ENCODE peak calls at places on chromosome 15, in six cellular contexts. M is AG09319, I is lung, K is kidney epithelial cell, E is RWPE1, G is fibroblast of the aortic adventitia. S is an unnamed sample.
A peak's percentile ranks its signal among the peaks of the same experiment; 100 is the strongest.

GRCh38 chr15:100030586-100031249 is 297.5 kb upstream of the LYSMD4 start:
- DNase-seq in I (no peak), K (no peak), M (no peak), G (no peak), E (peak; percentile 56), S (no peak)

GRCh38 chr15:68315495-68316007 is 38.0 kb downstream of the FEM1B start:
- DNase-seq in E (no peak), K (no peak), G (peak; percentile 36), I (no peak), M (no peak), S (no peak)

GRCh38 chr15:39461536-39462140 is 119.2 kb upstream of the THBS1 start:
- DNase-seq in E (no peak), I (peak; percentile 43), M (no peak), G (peak; percentile 66), K (no peak), S (no peak)

GRCh38 chr15:57495037-57495436 is 96.7 kb upstream of the MYZAP start:
- DNase-seq in G (peak; percentile 5), I (no peak), M (no peak), E (no peak), K (no peak), S (no peak)

GRCh38 chr15:70569139-70569717 is 194.1 kb downstream of the UACA start:
- DNase-seq in M (peak; percentile 62), G (peak; percentile 82), I (no peak), E (peak; percentile 58), K (no peak), S (no peak)

GRCh38 chr15:52710710-52711107 is 31.5 kb upstream of the ATOSA start:
- DNase-seq in K (no peak), M (no peak), G (no peak), E (no peak), I (no peak), S (no peak)

GRCh38 chr15:60370804-60371700 is 26.7 kb downstream of the ANXA2 start:
- DNase-seq in M (peak; percentile 95), G (peak; percentile 99), E (peak; percentile 88), K (peak; percentile 94), I (peak; percentile 62), S (no peak)

GRCh38 chr15:85031086-85031943 is 49.7 kb downstream of the PDE8A start:
- DNase-seq in K (no peak), I (no peak), E (no peak), G (no peak), M (no peak), S (no peak)

GRCh38 chr15:51094606-51095569 is at the start of gene TNFAIP8L3:
- DNase-seq in G (peak; percentile 45), I (peak; percentile 32), M (no peak), K (no peak), E (peak; percentile 64), S (peak; percentile 54)

GRCh38 chr15:25905140-25905539 is 42.0 kb upstream of the ATP10A start:
- DNase-seq in I (no peak), G (peak; percentile 94), M (peak; percentile 55), E (peak; percentile 30), K (peak; percentile 67), S (no peak)

GRCh38 chr15:60682115-60682514 is 203.2 kb upstream of the ICE2 start:
- DNase-seq in M (no peak), I (no peak), K (peak; percentile 12), E (no peak), G (peak; percentile 21), S (no peak)

GRCh38 chr15:88830016-88830415 is 26.8 kb downstream of the ACAN start:
- DNase-seq in E (no peak), K (no peak), I (no peak), G (no peak), M (no peak), S (no peak)

GRCh38 chr15:70156781-70157261 is 59.1 kb upstream of the TLE3 start:
- DNase-seq in M (no peak), K (no peak), I (no peak), G (peak; percentile 30), E (peak; percentile 21), S (no peak)

GRCh38 chr15:80272987-80273386 is 21.0 kb upstream of the CTXND1 start:
- DNase-seq in E (no peak), G (no peak), M (no peak), K (no peak), I (no peak), S (no peak)

GRCh38 chr15:40054746-40055575 is 16.0 kb upstream of the SRP14 start:
- DNase-seq in K (peak; percentile 68), G (peak; percentile 34), I (no peak), M (peak; percentile 51), E (no peak), S (peak; percentile 71)

GRCh38 chr15:49741721-49742120 is 120.9 kb downstream of the DTWD1 start:
- DNase-seq in I (no peak), K (no peak), E (no peak), M (no peak), G (no peak), S (no peak)

GRCh38 chr15:69244798-69245197 is 53.9 kb upstream of the PAQR5 start:
- DNase-seq in M (no peak), K (no peak), I (no peak), E (no peak), G (no peak), S (no peak)

GRCh38 chr15:79208179-79208578 is 74.3 kb upstream of the ANKRD34C start:
- DNase-seq in K (no peak), I (no peak), G (no peak), E (no peak), M (no peak), S (no peak)
- TF ChIP-seq CTCF in K (peak; percentile 19), I (no peak), G (no peak), E (no peak), M (no peak), S (no peak)

GRCh38 chr15:31455499-31455898 is 128.9 kb downstream of the KLF13 start:
- DNase-seq in K (no peak), I (no peak), M (no peak), E (no peak), G (no peak), S (no peak)
- TF ChIP-seq CTCF in K (no peak), I (no peak), M (no peak), E (no peak), G (no peak), S (no peak)

GRCh38 chr15:28274211-28274610 is 47.8 kb downstream of the HERC2 start:
- DNase-seq in K (no peak), G (no peak), E (no peak), I (no peak), M (no peak), S (no peak)

GRCh38 chr15:28271697-28272250 is 50.2 kb downstream of the HERC2 start:
- DNase-seq in M (no peak), G (no peak), E (no peak), I (no peak), K (peak; percentile 5), S (no peak)

GRCh38 chr15:28274635-28275034 is 47.3 kb downstream of the HERC2 start:
- DNase-seq in I (no peak), M (no peak), G (no peak), E (no peak), K (no peak), S (no peak)

GRCh38 chr15:28272587-28272986 is 49.4 kb downstream of the HERC2 start:
- DNase-seq in M (no peak), G (no peak), I (no peak), K (no peak), E (no peak), S (no peak)

DNA sequence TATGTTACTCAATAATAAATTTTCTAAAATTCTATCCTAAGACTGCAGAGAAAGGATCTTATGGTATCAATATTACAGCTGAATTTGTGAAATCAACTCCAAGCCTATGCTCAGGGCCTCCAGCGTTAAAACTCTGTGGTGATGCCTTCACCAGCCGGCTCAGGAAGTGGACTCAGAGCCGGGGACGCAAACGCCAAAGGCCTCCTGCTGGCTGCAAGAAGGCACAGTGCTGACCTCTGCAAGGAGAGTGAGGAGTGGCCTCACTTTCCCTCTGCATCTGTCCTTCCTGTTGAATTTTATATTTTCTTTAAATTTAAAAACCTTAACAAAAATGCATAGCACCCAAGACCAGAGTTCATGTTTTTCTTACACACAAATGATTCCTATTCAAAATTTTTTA is 48.5 kb downstream of the HERC2 start:
- DNase-seq in G (peak; percentile 13), I (no peak), M (no peak), K (no peak), E (no peak), S (no peak)
- TF ChIP-seq CTCF in G (peak; percentile 42), I (no peak), M (no peak), K (peak; percentile 20), E (no peak), S (no peak)

GRCh38 chr15:101158166-101159095 is 93.4 kb downstream of the CHSY1 start:
- DNase-seq in E (no peak), K (no peak), I (no peak), G (no peak), M (no peak), S (no peak)
- TF ChIP-seq CTCF in E (no peak), K (no peak), I (no peak), G (no peak), M (no peak), S (no peak)

DNA sequence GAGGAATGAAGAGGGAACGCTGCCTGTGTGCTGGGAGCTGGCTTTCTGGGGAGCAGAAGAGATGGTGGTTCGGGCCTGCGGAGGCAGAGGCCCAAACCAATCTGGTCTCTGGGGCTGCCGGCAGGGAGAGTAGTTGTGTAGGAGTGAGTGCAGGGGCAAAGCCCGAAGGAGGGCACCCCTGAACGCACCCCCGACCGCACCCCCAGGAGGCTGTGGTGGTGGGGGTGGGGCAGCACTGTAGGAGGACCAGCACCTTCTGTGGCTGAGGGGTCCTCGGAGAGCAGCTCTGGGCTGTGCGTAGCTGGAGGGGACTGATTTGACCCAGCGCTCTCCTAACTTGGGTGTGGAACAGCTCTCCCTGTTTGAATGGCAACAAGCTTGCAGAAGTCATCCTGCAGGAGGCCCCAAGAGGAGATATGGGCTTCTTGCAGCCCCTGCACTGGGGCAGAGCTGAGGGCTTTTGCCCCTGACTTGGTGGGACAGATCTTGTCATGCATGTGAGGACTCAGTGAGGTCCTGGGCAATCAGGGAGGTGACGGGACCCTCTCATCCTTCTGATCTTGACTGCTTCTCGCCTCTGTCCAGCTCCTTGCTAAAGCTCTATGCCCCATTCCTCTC is 26.1 kb downstream of the C15orf39 start:
- DNase-seq in G (no peak), I (no peak), E (no peak), K (no peak), M (no peak), S (no peak)
- TF ChIP-seq CTCF in G (no peak), I (no peak), E (no peak), K (no peak), M (no peak), S (no peak)

GRCh38 chr15:75508741-75509532 is 57.4 kb upstream of the SIN3A start:
- DNase-seq in M (no peak), K (no peak), I (no peak), G (peak; percentile 72), E (peak; percentile 19), S (peak; percentile 37)
- TF ChIP-seq CTCF in M (peak; percentile 65), K (peak; percentile 54), I (peak; percentile 18), G (peak; percentile 74), E (peak; percentile 65), S (peak; percentile 49)

GRCh38 chr15:54273928-54274327 is 295.7 kb downstream of the UNC13C start:
- DNase-seq in G (no peak), E (no peak), K (no peak), I (no peak), M (no peak), S (no peak)
- TF ChIP-seq CTCF in G (no peak), E (no peak), K (peak; percentile 39), I (no peak), M (no peak), S (no peak)